ENCODE peak calls at places on chromosome 7, in nine cellular contexts. One of them, this sample, is unnamed.

GRCh38 chr7:33918401-33919120 is 13.2 kb downstream of the BMPER start:
- DNase-seq in RWPE1: no peak
- DNase-seq in activated T-cell treated with anti-CD3 and anti-CD28 coated beads, Interleukin-2, amount 50 U/mL, for 4 hours: no peak
- DNase-seq in activated T-helper 1 cell treated with Interleukin-2 at 50 U/mL for 16 hours: no peak
- DNase-seq in fibroblast of the aortic adventitia: no peak
- DNase-seq in T-helper 9 cell: no peak
- DNase-seq in cardiac muscle cell: no peak
- DNase-seq in posterior vena cava: no peak
- DNase-seq in psoas muscle: no peak
- DNase-seq in this sample: no peak

GRCh38 chr7:138004046-138004445 is 2.2 kb upstream of the CREB3L2 start:
- DNase-seq in RWPE1: no peak
- DNase-seq in activated T-cell treated with anti-CD3 and anti-CD28 coated beads, Interleukin-2, amount 50 U/mL, for 4 hours: no peak
- DNase-seq in activated T-helper 1 cell treated with Interleukin-2 at 50 U/mL for 16 hours: no peak
- DNase-seq in fibroblast of the aortic adventitia: no peak
- DNase-seq in T-helper 9 cell: no peak
- DNase-seq in cardiac muscle cell: no peak
- DNase-seq in posterior vena cava: no peak
- DNase-seq in psoas muscle: no peak
- DNase-seq in this sample: no peak

GRCh38 chr7:47336178-47337020 is 245.5 kb downstream of the TNS3 start:
- DNase-seq in RWPE1: peak; percentile 95
- DNase-seq in activated T-cell treated with anti-CD3 and anti-CD28 coated beads, Interleukin-2, amount 50 U/mL, for 4 hours: no peak
- DNase-seq in activated T-helper 1 cell treated with Interleukin-2 at 50 U/mL for 16 hours: no peak
- DNase-seq in fibroblast of the aortic adventitia: peak; percentile 70
- DNase-seq in T-helper 9 cell: no peak
- DNase-seq in cardiac muscle cell: no peak
- DNase-seq in posterior vena cava: no peak
- DNase-seq in psoas muscle: peak; percentile 79
- DNase-seq in this sample: no peak

GRCh38 chr7:115217373-115217772 is 295.5 kb downstream of the MDFIC start:
- DNase-seq in RWPE1: peak; percentile 11
- DNase-seq in activated T-cell treated with anti-CD3 and anti-CD28 coated beads, Interleukin-2, amount 50 U/mL, for 4 hours: no peak
- DNase-seq in activated T-helper 1 cell treated with Interleukin-2 at 50 U/mL for 16 hours: no peak
- DNase-seq in fibroblast of the aortic adventitia: peak; percentile 32
- DNase-seq in T-helper 9 cell: no peak
- DNase-seq in cardiac muscle cell: no peak
- DNase-seq in posterior vena cava: no peak
- DNase-seq in psoas muscle: no peak
- DNase-seq in this sample: no peak

GRCh38 chr7:106345421-106346166 is 60.8 kb upstream of the NAMPT start:
- DNase-seq in RWPE1: peak; percentile 19
- DNase-seq in activated T-cell treated with anti-CD3 and anti-CD28 coated beads, Interleukin-2, amount 50 U/mL, for 4 hours: peak; percentile 19
- DNase-seq in activated T-helper 1 cell treated with Interleukin-2 at 50 U/mL for 16 hours: no peak
- DNase-seq in fibroblast of the aortic adventitia: peak; percentile 44
- DNase-seq in T-helper 9 cell: no peak
- DNase-seq in cardiac muscle cell: no peak
- DNase-seq in posterior vena cava: no peak
- DNase-seq in psoas muscle: no peak
- DNase-seq in this sample: no peak

GRCh38 chr7:55690-56248 is 136.6 kb upstream of the FAM20C start:
- DNase-seq in RWPE1: no peak
- DNase-seq in activated T-cell treated with anti-CD3 and anti-CD28 coated beads, Interleukin-2, amount 50 U/mL, for 4 hours: no peak
- DNase-seq in activated T-helper 1 cell treated with Interleukin-2 at 50 U/mL for 16 hours: no peak
- DNase-seq in fibroblast of the aortic adventitia: no peak
- DNase-seq in T-helper 9 cell: no peak
- DNase-seq in cardiac muscle cell: no peak
- DNase-seq in posterior vena cava: peak; percentile 20
- DNase-seq in psoas muscle: no peak
- DNase-seq in this sample: no peak

GRCh38 chr7:19747740-19748339 is 25.6 kb downstream of the TMEM196 start:
- DNase-seq in RWPE1: peak; percentile 36
- DNase-seq in activated T-cell treated with anti-CD3 and anti-CD28 coated beads, Interleukin-2, amount 50 U/mL, for 4 hours: no peak
- DNase-seq in activated T-helper 1 cell treated with Interleukin-2 at 50 U/mL for 16 hours: no peak
- DNase-seq in fibroblast of the aortic adventitia: peak; percentile 73
- DNase-seq in T-helper 9 cell: no peak
- DNase-seq in cardiac muscle cell: peak; percentile 52
- DNase-seq in posterior vena cava: no peak
- DNase-seq in psoas muscle: no peak
- DNase-seq in this sample: no peak

GRCh38 chr7:121202125-121202524 is 126.7 kb upstream of the WNT16 start:
- DNase-seq in RWPE1: no peak
- DNase-seq in activated T-cell treated with anti-CD3 and anti-CD28 coated beads, Interleukin-2, amount 50 U/mL, for 4 hours: no peak
- DNase-seq in activated T-helper 1 cell treated with Interleukin-2 at 50 U/mL for 16 hours: no peak
- DNase-seq in fibroblast of the aortic adventitia: no peak
- DNase-seq in T-helper 9 cell: no peak
- DNase-seq in cardiac muscle cell: no peak
- DNase-seq in posterior vena cava: no peak
- DNase-seq in psoas muscle: no peak
- DNase-seq in this sample: no peak

GRCh38 chr7:159027803-159028455 is 116.7 kb downstream of the VIPR2 start:
- DNase-seq in RWPE1: peak; percentile 53
- DNase-seq in activated T-cell treated with anti-CD3 and anti-CD28 coated beads, Interleukin-2, amount 50 U/mL, for 4 hours: no peak
- DNase-seq in activated T-helper 1 cell treated with Interleukin-2 at 50 U/mL for 16 hours: no peak
- DNase-seq in fibroblast of the aortic adventitia: no peak
- DNase-seq in T-helper 9 cell: no peak
- DNase-seq in cardiac muscle cell: no peak
- DNase-seq in posterior vena cava: no peak
- DNase-seq in psoas muscle: no peak
- DNase-seq in this sample: no peak

GRCh38 chr7:82506702-82507101 is 63.1 kb upstream of the CACNA2D1 start:
- DNase-seq in RWPE1: no peak
- DNase-seq in activated T-cell treated with anti-CD3 and anti-CD28 coated beads, Interleukin-2, amount 50 U/mL, for 4 hours: no peak
- DNase-seq in activated T-helper 1 cell treated with Interleukin-2 at 50 U/mL for 16 hours: no peak
- DNase-seq in fibroblast of the aortic adventitia: no peak
- DNase-seq in T-helper 9 cell: no peak
- DNase-seq in cardiac muscle cell: no peak
- DNase-seq in posterior vena cava: peak; percentile 88
- DNase-seq in psoas muscle: peak; percentile 69
- DNase-seq in this sample: no peak

GRCh38 chr7:133945497-133945896 is 181.6 kb upstream of the LRGUK start:
- DNase-seq in RWPE1: no peak
- DNase-seq in activated T-cell treated with anti-CD3 and anti-CD28 coated beads, Interleukin-2, amount 50 U/mL, for 4 hours: no peak
- DNase-seq in activated T-helper 1 cell treated with Interleukin-2 at 50 U/mL for 16 hours: no peak
- DNase-seq in fibroblast of the aortic adventitia: no peak
- DNase-seq in T-helper 9 cell: no peak
- DNase-seq in cardiac muscle cell: no peak
- DNase-seq in posterior vena cava: no peak
- DNase-seq in psoas muscle: no peak
- DNase-seq in this sample: no peak

GRCh38 chr7:39353615-39354376 is 212.4 kb upstream of the YAE1 start:
- DNase-seq in RWPE1: peak; percentile 34
- DNase-seq in activated T-cell treated with anti-CD3 and anti-CD28 coated beads, Interleukin-2, amount 50 U/mL, for 4 hours: no peak
- DNase-seq in activated T-helper 1 cell treated with Interleukin-2 at 50 U/mL for 16 hours: no peak
- DNase-seq in fibroblast of the aortic adventitia: peak; percentile 51
- DNase-seq in T-helper 9 cell: no peak
- DNase-seq in cardiac muscle cell: peak; percentile 67
- DNase-seq in posterior vena cava: no peak
- DNase-seq in psoas muscle: no peak
- DNase-seq in this sample: no peak

GRCh38 chr7:129535896-129536295 is 33.6 kb downstream of the SMKR1 start:
- DNase-seq in RWPE1: no peak
- DNase-seq in activated T-cell treated with anti-CD3 and anti-CD28 coated beads, Interleukin-2, amount 50 U/mL, for 4 hours: no peak
- DNase-seq in activated T-helper 1 cell treated with Interleukin-2 at 50 U/mL for 16 hours: no peak
- DNase-seq in fibroblast of the aortic adventitia: no peak
- DNase-seq in T-helper 9 cell: no peak
- DNase-seq in cardiac muscle cell: no peak
- DNase-seq in posterior vena cava: no peak
- DNase-seq in psoas muscle: no peak
- DNase-seq in this sample: no peak

GRCh38 chr7:5700391-5700985 is 81.0 kb downstream of the RNF216 start:
- DNase-seq in RWPE1: no peak
- DNase-seq in activated T-cell treated with anti-CD3 and anti-CD28 coated beads, Interleukin-2, amount 50 U/mL, for 4 hours: no peak
- DNase-seq in activated T-helper 1 cell treated with Interleukin-2 at 50 U/mL for 16 hours: no peak
- DNase-seq in fibroblast of the aortic adventitia: no peak
- DNase-seq in T-helper 9 cell: no peak
- DNase-seq in cardiac muscle cell: no peak
- DNase-seq in posterior vena cava: no peak
- DNase-seq in psoas muscle: no peak
- DNase-seq in this sample: no peak

GRCh38 chr7:83468251-83468739 is 180.6 kb downstream of the SEMA3E start:
- DNase-seq in RWPE1: peak; percentile 89
- DNase-seq in activated T-cell treated with anti-CD3 and anti-CD28 coated beads, Interleukin-2, amount 50 U/mL, for 4 hours: no peak
- DNase-seq in activated T-helper 1 cell treated with Interleukin-2 at 50 U/mL for 16 hours: no peak
- DNase-seq in fibroblast of the aortic adventitia: peak; percentile 98
- DNase-seq in T-helper 9 cell: no peak
- DNase-seq in cardiac muscle cell: peak; percentile 74
- DNase-seq in posterior vena cava: peak; percentile 92
- DNase-seq in psoas muscle: peak; percentile 65
- DNase-seq in this sample: no peak

GRCh38 chr7:148521271-148521670 is 69.3 kb upstream of the C7orf33 start:
- DNase-seq in RWPE1: no peak
- DNase-seq in activated T-cell treated with anti-CD3 and anti-CD28 coated beads, Interleukin-2, amount 50 U/mL, for 4 hours: no peak
- DNase-seq in activated T-helper 1 cell treated with Interleukin-2 at 50 U/mL for 16 hours: no peak
- DNase-seq in fibroblast of the aortic adventitia: no peak
- DNase-seq in T-helper 9 cell: no peak
- DNase-seq in cardiac muscle cell: no peak
- DNase-seq in posterior vena cava: no peak
- DNase-seq in psoas muscle: no peak
- DNase-seq in this sample: no peak

GRCh38 chr7:154927624-154928125 is 75.2 kb downstream of the PAXIP1 start:
- DNase-seq in RWPE1: peak; percentile 71
- DNase-seq in activated T-cell treated with anti-CD3 and anti-CD28 coated beads, Interleukin-2, amount 50 U/mL, for 4 hours: peak; percentile 70
- DNase-seq in activated T-helper 1 cell treated with Interleukin-2 at 50 U/mL for 16 hours: peak; percentile 47
- DNase-seq in fibroblast of the aortic adventitia: peak; percentile 95
- DNase-seq in T-helper 9 cell: peak; percentile 68
- DNase-seq in cardiac muscle cell: peak; percentile 81
- DNase-seq in posterior vena cava: no peak
- DNase-seq in psoas muscle: no peak
- DNase-seq in this sample: no peak

GRCh38 chr7:63072806-63073205 is 925.8 kb upstream of the ZNF722 start:
- DNase-seq in RWPE1: no peak
- DNase-seq in activated T-cell treated with anti-CD3 and anti-CD28 coated beads, Interleukin-2, amount 50 U/mL, for 4 hours: no peak
- DNase-seq in activated T-helper 1 cell treated with Interleukin-2 at 50 U/mL for 16 hours: no peak
- DNase-seq in fibroblast of the aortic adventitia: no peak
- DNase-seq in T-helper 9 cell: no peak
- DNase-seq in cardiac muscle cell: no peak
- DNase-seq in posterior vena cava: no peak
- DNase-seq in psoas muscle: no peak
- DNase-seq in this sample: no peak

GRCh38 chr7:87598234-87599009 is 2.3 kb downstream of the ABCB1 start:
- DNase-seq in RWPE1: no peak
- DNase-seq in activated T-cell treated with anti-CD3 and anti-CD28 coated beads, Interleukin-2, amount 50 U/mL, for 4 hours: no peak
- DNase-seq in activated T-helper 1 cell treated with Interleukin-2 at 50 U/mL for 16 hours: no peak
- DNase-seq in fibroblast of the aortic adventitia: no peak
- DNase-seq in T-helper 9 cell: no peak
- DNase-seq in cardiac muscle cell: no peak
- DNase-seq in posterior vena cava: no peak
- DNase-seq in psoas muscle: no peak
- DNase-seq in this sample: no peak

GRCh38 chr7:129843365-129843898 is 109.3 kb downstream of the UBE2H start:
- DNase-seq in RWPE1: no peak
- DNase-seq in activated T-cell treated with anti-CD3 and anti-CD28 coated beads, Interleukin-2, amount 50 U/mL, for 4 hours: no peak
- DNase-seq in activated T-helper 1 cell treated with Interleukin-2 at 50 U/mL for 16 hours: no peak
- DNase-seq in fibroblast of the aortic adventitia: no peak
- DNase-seq in T-helper 9 cell: no peak
- DNase-seq in cardiac muscle cell: no peak
- DNase-seq in posterior vena cava: no peak
- DNase-seq in psoas muscle: no peak
- DNase-seq in this sample: no peak

GRCh38 chr7:22488643-22489462 is 11.1 kb downstream of the STEAP1B start:
- DNase-seq in RWPE1: peak; percentile 75
- DNase-seq in activated T-cell treated with anti-CD3 and anti-CD28 coated beads, Interleukin-2, amount 50 U/mL, for 4 hours: peak; percentile 46
- DNase-seq in activated T-helper 1 cell treated with Interleukin-2 at 50 U/mL for 16 hours: peak; percentile 22
- DNase-seq in fibroblast of the aortic adventitia: peak; percentile 84
- DNase-seq in T-helper 9 cell: peak; percentile 55
- DNase-seq in cardiac muscle cell: peak; percentile 79
- DNase-seq in posterior vena cava: no peak
- DNase-seq in psoas muscle: peak; percentile 65
- DNase-seq in this sample: no peak

This sample was measured in cortex of kidney.